ENCODE peak calls at places on chromosomes 13 and 19, in six cellular contexts. S is anterior cingulate cortex; B is glutamatergic neuron; D is activated T-cell treated with anti-CD3 and anti-CD28 coated beads, Interleukin-2, amount 50 U/mL, for 72 hours; P is colonic mucosa; T is foreskin fibroblast. K is an unnamed sample.

GRCh38 chr13:33927315-33927714 is 109.4 kb downstream of the RFC3 start:
- DNase-seq in P (no peak), S (no peak), B (no peak), T (peak; percentile 82), D (no peak), K (no peak)

GRCh38 chr13:80217614-80218456 is 123.1 kb downstream of the SPRY2 start:
- DNase-seq in S (no peak), D (no peak), P (no peak), B (no peak), T (no peak), K (no peak)

GRCh38 chr19:48290341-48290922 is 20.6 kb downstream of the ZNF114 start:
- DNase-seq in T (peak; percentile 67), B (peak; percentile 32), S (no peak), D (no peak), P (no peak), K (no peak)

GRCh38 chr13:51112771-51113170 is 1.7 kb upstream of the C13orf42 start:
- DNase-seq in D (no peak), P (no peak), S (no peak), B (no peak), T (no peak), K (no peak)

GRCh38 chr19:6678690-6679109 is 8.7 kb upstream of the TNFSF14 start:
- DNase-seq in D (peak; percentile 91), S (no peak), P (no peak), T (no peak), B (no peak), K (no peak)

GRCh38 chr13:46575843-46576242 is 22.9 kb downstream of the LRCH1 start:
- DNase-seq in T (peak; percentile 81), P (no peak), S (no peak), D (no peak), B (no peak), K (no peak)

GRCh38 chr19:1626417-1627010 is 21.3 kb upstream of the UQCR11 start:
- DNase-seq in S (no peak), B (no peak), T (no peak), D (no peak), P (no peak), K (no peak)

GRCh38 chr19:53980553-53981407 is 10.7 kb upstream of the CACNG6 start:
- DNase-seq in D (no peak), S (no peak), T (peak; percentile 19), P (peak; percentile 35), B (peak; percentile 59), K (no peak)

GRCh38 chr13:112828756-112829155 is 138.9 kb downstream of the ATP11A start:
- DNase-seq in P (no peak), D (no peak), S (no peak), B (no peak), T (no peak), K (no peak)

GRCh38 chr13:97853550-97853949 is 99.9 kb upstream of the IPO5 start:
- DNase-seq in T (peak; percentile 40), D (no peak), P (no peak), B (no peak), S (no peak), K (no peak)

GRCh38 chr13:21069561-21070004 is 8.2 kb upstream of the LATS2 start:
- DNase-seq in S (no peak), B (no peak), D (no peak), P (no peak), T (peak; percentile 95), K (no peak)

GRCh38 chr19:46571495-46571894 is 29.6 kb upstream of the CALM3 start:
- DNase-seq in B (peak; percentile 27), P (no peak), D (peak; percentile 13), S (no peak), T (peak; percentile 29), K (no peak)

GRCh38 chr13:76745246-76746200 is 140.7 kb downstream of the KCTD12 start:
- DNase-seq in D (no peak), B (no peak), S (no peak), T (no peak), P (no peak), K (no peak)

GRCh38 chr13:26721251-26721939 is 39.2 kb downstream of the GPR12 start:
- DNase-seq in B (peak; percentile 68), S (no peak), D (peak; percentile 31), P (no peak), T (no peak), K (no peak)

GRCh38 chr19:11293468-11294389 is 2.2 kb upstream of the TSPAN16 start:
- DNase-seq in B (peak; percentile 98), S (peak; percentile 35), T (peak; percentile 97), P (peak; percentile 95), D (peak; percentile 86), K (peak; percentile 81)

GRCh38 chr19:6412111-6412999 is 12.3 kb downstream of the KHSRP start:
- DNase-seq in B (peak; percentile 34), S (no peak), D (peak; percentile 61), T (peak; percentile 28), P (peak; percentile 73), K (no peak)

GRCh38 chr19:4584670-4585460 is 25.4 kb upstream of the SEMA6B start:
- DNase-seq in D (no peak), P (no peak), S (no peak), B (peak; percentile 90), T (peak; percentile 27), K (no peak)

GRCh38 chr19:45729774-45730388 is 815 bp downstream of the FBXO46 start:
- DNase-seq in D (no peak), P (no peak), S (no peak), B (no peak), T (peak; percentile 28), K (no peak)

GRCh38 chr19:38307597-38307996 is 3.5 kb downstream of the C19orf33 start:
- DNase-seq in D (no peak), P (no peak), S (no peak), B (no peak), T (no peak), K (no peak)